ENCODE peak calls at places on chromosomes 4 and X, in five cellular contexts. One of them, this sample, is unnamed. For H3K4me1, the result is how much of the 10 kb centered on the place peaks cover.

GRCh38 chr4:7328913-7329638 is 105.7 kb downstream of the PSAPL1 start:
- DNase-seq in neural progenitor cell: no peak
- DNase-seq in GM23338: no peak
- DNase-seq in PC-3: peak
- DNase-seq in SK-N-SH: no peak
- DNase-seq in this sample: no peak

GRCh38 chrX:41265615-41266014 is 68.3 kb upstream of the DDX3X start:
- DNase-seq in GM23338: no peak
- DNase-seq in PC-3: no peak
- DNase-seq in neural progenitor cell: no peak
- DNase-seq in SK-N-SH: no peak
- DNase-seq in this sample: no peak

GRCh38 chr4:1290165-1290977 is 680 bp downstream of the MAEA start:
- DNase-seq in GM23338: no peak
- DNase-seq in PC-3: peak
- DNase-seq in neural progenitor cell: no peak
- DNase-seq in SK-N-SH: no peak
- DNase-seq in this sample: peak

GRCh38 chrX:17553451-17553850 is 178.5 kb downstream of the NHS start:
- DNase-seq in PC-3: peak
- DNase-seq in neural progenitor cell: no peak
- DNase-seq in SK-N-SH: no peak
- DNase-seq in GM23338: peak
- DNase-seq in this sample: no peak

GRCh38 chrX:154546354-154547244 is at the start of gene G6PD:
- DNase-seq in neural progenitor cell: peak
- DNase-seq in SK-N-SH: peak
- DNase-seq in PC-3: peak
- DNase-seq in GM23338: peak
- DNase-seq in this sample: peak

GRCh38 chr4:76238236-76238635 is 13.3 kb upstream of the FAM47E start:
- DNase-seq in SK-N-SH: no peak
- DNase-seq in GM23338: no peak
- DNase-seq in PC-3: no peak
- DNase-seq in neural progenitor cell: no peak
- DNase-seq in this sample: no peak

GRCh38 chr4:13989496-13989895 is 362.0 kb upstream of the BOD1L1 start:
- DNase-seq in neural progenitor cell: no peak
- DNase-seq in PC-3: no peak
- DNase-seq in SK-N-SH: no peak
- DNase-seq in GM23338: no peak
- DNase-seq in this sample: no peak

GRCh38 chr4:76012388-76012801 is 5.1 kb upstream of the CXCL9 start:
- DNase-seq in neural progenitor cell: no peak
- DNase-seq in GM23338: no peak
- DNase-seq in PC-3: no peak
- DNase-seq in SK-N-SH: no peak
- DNase-seq in this sample: no peak

GRCh38 chr4:23373269-23373668 is 516.6 kb downstream of the PPARGC1A start:
- DNase-seq in SK-N-SH: no peak
- DNase-seq in GM23338: peak
- DNase-seq in PC-3: peak
- DNase-seq in neural progenitor cell: no peak
- DNase-seq in this sample: no peak

GRCh38 chr4:176872461-176872860 is 79.7 kb upstream of the VEGFC start:
- DNase-seq in neural progenitor cell: no peak
- DNase-seq in GM23338: no peak
- DNase-seq in SK-N-SH: no peak
- DNase-seq in PC-3: no peak
- DNase-seq in this sample: no peak

GRCh38 chr4:6272863-6273660 is 3.4 kb downstream of the WFS1 start:
- DNase-seq in GM23338: no peak
- DNase-seq in SK-N-SH: peak
- DNase-seq in neural progenitor cell: no peak
- DNase-seq in PC-3: peak
- DNase-seq in this sample: no peak
- H3K4me1 ChIP-seq in GM23338: under half
- H3K4me1 ChIP-seq in SK-N-SH: half or more
- H3K4me1 ChIP-seq in neural progenitor cell: under half
- H3K4me1 ChIP-seq in PC-3: under half
- H3K4me1 ChIP-seq in this sample: under half

DNA sequence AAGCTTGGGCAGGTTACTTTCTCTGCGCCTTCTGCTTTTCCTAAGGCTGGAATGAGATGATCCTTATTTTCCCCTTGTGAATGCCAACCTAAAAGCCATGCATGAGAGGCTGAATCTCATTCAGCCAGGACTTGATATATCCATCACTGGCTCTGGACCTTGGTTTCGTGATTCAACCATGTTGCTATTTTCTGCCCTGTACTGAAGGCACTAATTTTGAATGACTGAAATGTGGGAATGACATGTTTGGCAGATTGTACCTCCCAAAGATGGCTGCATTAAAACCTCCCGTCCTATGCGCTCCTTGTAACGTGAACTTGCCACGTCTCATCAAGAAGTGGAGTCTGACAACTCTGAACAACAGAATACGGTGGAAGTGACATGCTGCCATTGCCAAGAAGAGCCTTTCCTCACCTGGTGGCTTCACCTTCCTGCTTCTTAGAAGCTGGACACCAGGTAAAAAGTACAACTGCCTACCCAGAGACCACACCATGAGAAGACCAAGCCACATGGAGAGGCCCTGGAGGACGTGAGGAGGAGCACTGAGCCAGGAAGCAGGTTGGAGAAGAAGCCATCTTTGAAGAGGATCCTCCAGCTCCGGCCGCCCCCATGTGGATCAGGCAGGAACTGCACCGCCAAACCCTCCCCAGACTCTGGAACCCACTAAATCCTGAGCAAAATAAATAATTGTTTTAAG is 174.5 kb downstream of the NSUN7 start:
- DNase-seq in PC-3: peak
- DNase-seq in GM23338: peak
- DNase-seq in SK-N-SH: peak
- DNase-seq in neural progenitor cell: peak
- DNase-seq in this sample: peak
- H3K27ac ChIP-seq in PC-3: no peak
- H3K27ac ChIP-seq in GM23338: no peak
- H3K27ac ChIP-seq in SK-N-SH: no peak
- H3K27ac ChIP-seq in neural progenitor cell: no peak
- H3K27ac ChIP-seq in this sample: no peak

GRCh38 chr4:185723619-185724150 is 88.3 kb downstream of the SORBS2 start:
- DNase-seq in neural progenitor cell: no peak
- DNase-seq in GM23338: no peak
- DNase-seq in PC-3: no peak
- DNase-seq in SK-N-SH: no peak
- DNase-seq in this sample: no peak
- TF ChIP-seq EZH2phosphoT487 in neural progenitor cell: no peak
- TF ChIP-seq EZH2phosphoT487 in GM23338: no peak
- TF ChIP-seq EZH2phosphoT487 in PC-3: no peak
- TF ChIP-seq EZH2phosphoT487 in SK-N-SH: no peak
- TF ChIP-seq EZH2phosphoT487 in this sample: no peak

GRCh38 chrX:150869450-150869849 is 29.0 kb downstream of the CD99L2 start:
- DNase-seq in SK-N-SH: no peak
- DNase-seq in neural progenitor cell: no peak
- DNase-seq in GM23338: no peak
- DNase-seq in PC-3: no peak
- DNase-seq in this sample: no peak
- H3K4me1 ChIP-seq in SK-N-SH: under half
- H3K4me1 ChIP-seq in neural progenitor cell: under half
- H3K4me1 ChIP-seq in GM23338: under half
- H3K4me1 ChIP-seq in PC-3: under half
- H3K4me1 ChIP-seq in this sample: half or more

GRCh38 chr4:184822356-184822755 is 3.4 kb downstream of the ACSL1 start:
- DNase-seq in neural progenitor cell: no peak
- DNase-seq in GM23338: no peak
- DNase-seq in SK-N-SH: no peak
- DNase-seq in PC-3: no peak
- DNase-seq in this sample: no peak
- H3K27ac ChIP-seq in neural progenitor cell: no peak
- H3K27ac ChIP-seq in GM23338: no peak
- H3K27ac ChIP-seq in SK-N-SH: no peak
- H3K27ac ChIP-seq in PC-3: no peak
- H3K27ac ChIP-seq in this sample: no peak

DNA sequence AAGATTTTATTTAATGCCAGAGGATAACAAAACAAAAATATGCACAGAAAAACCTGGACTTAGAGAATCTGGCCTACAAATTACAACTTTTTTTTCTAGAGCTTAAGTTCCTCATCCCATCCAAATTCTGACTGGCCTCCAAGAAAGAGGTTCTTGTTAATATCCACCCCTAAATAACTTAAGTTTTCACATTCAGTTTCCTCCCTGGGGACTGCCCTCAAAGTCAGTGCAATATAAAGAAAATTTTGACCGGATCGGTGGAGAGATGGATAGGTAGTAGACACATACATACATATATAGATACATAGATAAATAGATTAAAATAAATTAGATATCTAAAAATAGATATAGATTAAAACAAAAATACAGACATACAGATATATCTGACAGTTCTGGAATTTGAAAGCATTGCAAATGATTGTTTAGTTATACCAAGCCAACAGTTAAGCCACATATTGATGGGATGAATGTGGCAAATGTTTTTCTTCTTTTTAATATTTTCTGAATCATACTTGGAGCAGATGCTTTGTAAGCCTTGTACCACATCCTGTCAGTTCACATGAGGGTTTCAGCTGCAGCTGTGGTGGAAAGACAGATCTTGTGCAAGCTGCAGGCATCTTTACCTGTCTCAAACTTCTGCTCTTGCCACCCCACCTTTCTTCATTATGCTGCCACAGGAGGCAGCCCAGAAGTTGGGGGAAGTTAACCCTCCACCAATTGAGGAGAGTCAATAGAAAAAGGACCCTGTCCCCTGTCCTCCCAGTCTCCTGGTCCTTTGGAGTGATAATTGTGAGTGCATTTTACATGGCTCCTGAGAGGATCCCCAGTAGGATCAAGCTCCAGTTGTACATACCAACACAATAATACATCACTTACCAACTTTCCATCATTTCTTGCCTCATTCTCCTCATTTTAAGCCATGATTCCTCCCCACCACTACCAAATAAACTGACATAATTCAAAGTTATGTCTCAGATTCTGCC is 58.5 kb upstream of the PRDM8 start:
- DNase-seq in PC-3: peak
- DNase-seq in neural progenitor cell: no peak
- DNase-seq in GM23338: no peak
- DNase-seq in SK-N-SH: no peak
- DNase-seq in this sample: peak
- TF ChIP-seq EZH2phosphoT487 in PC-3: no peak
- TF ChIP-seq EZH2phosphoT487 in neural progenitor cell: no peak
- TF ChIP-seq EZH2phosphoT487 in GM23338: no peak
- TF ChIP-seq EZH2phosphoT487 in SK-N-SH: no peak
- TF ChIP-seq EZH2phosphoT487 in this sample: no peak

GRCh38 chrX:47631676-47632075 is 1.9 kb upstream of the CFP start:
- DNase-seq in neural progenitor cell: no peak
- DNase-seq in PC-3: no peak
- DNase-seq in SK-N-SH: no peak
- DNase-seq in GM23338: no peak
- DNase-seq in this sample: no peak
- H3K4me1 ChIP-seq in neural progenitor cell: under half
- H3K4me1 ChIP-seq in PC-3: under half
- H3K4me1 ChIP-seq in SK-N-SH: under half
- H3K4me1 ChIP-seq in GM23338: under half
- H3K4me1 ChIP-seq in this sample: under half

GRCh38 chrX:153477458-153477857 is 7.1 kb upstream of the HAUS7 start:
- DNase-seq in SK-N-SH: peak
- DNase-seq in PC-3: no peak
- DNase-seq in neural progenitor cell: no peak
- DNase-seq in GM23338: no peak
- DNase-seq in this sample: no peak
- H3K27ac ChIP-seq in SK-N-SH: peak
- H3K27ac ChIP-seq in PC-3: no peak
- H3K27ac ChIP-seq in neural progenitor cell: no peak
- H3K27ac ChIP-seq in GM23338: no peak
- H3K27ac ChIP-seq in this sample: no peak

DNA sequence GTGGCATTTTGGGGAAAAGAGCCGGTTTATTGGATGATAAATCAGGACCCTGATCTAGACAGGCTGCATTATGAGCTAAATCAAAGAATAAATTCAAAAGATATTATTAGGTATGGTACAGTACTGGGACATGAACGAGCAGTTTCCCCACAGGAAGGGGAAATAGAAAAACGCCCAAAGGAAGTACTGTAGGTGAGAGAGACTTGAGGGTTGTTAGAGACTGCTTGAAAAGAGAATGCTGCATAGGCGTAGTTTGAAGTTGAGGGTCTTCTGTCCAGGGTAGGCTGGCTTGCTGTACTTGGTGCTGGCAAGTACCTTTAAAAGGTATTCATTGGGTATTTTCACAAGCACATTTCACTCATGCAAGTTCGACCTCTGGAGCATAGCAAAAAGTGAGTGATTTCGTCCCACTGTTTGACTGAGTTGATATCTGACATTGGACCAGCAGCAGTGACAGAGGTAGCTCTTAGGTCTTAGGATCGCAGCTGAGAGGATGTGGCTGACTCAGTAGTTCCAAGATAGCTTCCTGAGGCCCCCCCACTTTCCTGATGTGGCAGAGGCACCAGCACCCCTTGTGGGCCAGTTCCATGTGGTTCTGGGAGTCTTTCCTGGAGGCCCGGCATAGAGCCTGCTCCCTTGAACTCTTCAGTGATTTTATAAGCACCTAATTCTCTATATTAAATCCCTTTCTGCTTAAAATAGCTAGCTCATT is 64.3 kb downstream of the TMEM131L start:
- DNase-seq in SK-N-SH: no peak
- DNase-seq in PC-3: no peak
- DNase-seq in GM23338: no peak
- DNase-seq in neural progenitor cell: no peak
- DNase-seq in this sample: no peak
- TF ChIP-seq EZH2phosphoT487 in SK-N-SH: no peak
- TF ChIP-seq EZH2phosphoT487 in PC-3: no peak
- TF ChIP-seq EZH2phosphoT487 in GM23338: no peak
- TF ChIP-seq EZH2phosphoT487 in neural progenitor cell: no peak
- TF ChIP-seq EZH2phosphoT487 in this sample: no peak

DNA sequence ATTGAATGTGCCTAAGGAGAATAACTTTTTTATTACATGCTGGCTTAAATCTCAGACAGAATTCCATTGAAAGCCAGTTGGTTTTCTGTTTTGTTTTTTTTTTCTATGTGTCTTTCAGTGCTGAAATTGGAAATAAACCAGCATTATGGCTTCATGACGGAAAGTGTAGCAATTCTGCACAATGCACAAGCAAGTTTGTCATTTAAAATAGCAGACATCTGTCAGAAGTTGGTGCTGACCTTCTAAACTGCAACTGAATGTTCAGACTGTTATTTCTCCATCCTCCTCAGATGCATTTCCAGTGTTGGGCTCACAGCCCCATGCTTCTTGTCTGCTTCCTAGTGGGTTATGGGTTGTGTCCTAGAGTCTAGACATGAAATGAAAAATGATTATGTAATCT is 107.2 kb upstream of the LIMCH1 start:
- DNase-seq in GM23338: no peak
- DNase-seq in SK-N-SH: no peak
- DNase-seq in neural progenitor cell: no peak
- DNase-seq in PC-3: no peak
- DNase-seq in this sample: no peak
- H3K4me1 ChIP-seq in GM23338: under half
- H3K4me1 ChIP-seq in SK-N-SH: under half
- H3K4me1 ChIP-seq in neural progenitor cell: half or more
- H3K4me1 ChIP-seq in PC-3: under half
- H3K4me1 ChIP-seq in this sample: under half

This sample was measured in MM.1S.